ENCODE peak calls at places on chromosomes 5 and 9, in six cellular contexts. E is T1000; P is left kidney; Z is central memory CD8-positive, alpha-beta T cell; L is GM13976; N is cardiac fibroblast. B is an unnamed sample.

GRCh38 chr5:45793638-45794532 is 97.7 kb upstream of the HCN1 start:
- DNase-seq in E (peak; percentile 66), P (no peak), Z (no peak), L (peak; percentile 4), N (no peak), B (no peak)

GRCh38 chr9:96189995-96190394 is 112.0 kb downstream of the HSD17B3 start:
- DNase-seq in E (no peak), P (no peak), Z (no peak), L (no peak), N (no peak), B (no peak)

GRCh38 chr5:169273881-169274280 is 27.1 kb downstream of the SLIT3 start:
- DNase-seq in E (no peak), P (no peak), Z (no peak), L (no peak), N (no peak), B (no peak)

GRCh38 chr9:131722260-131722659 is 17.6 kb downstream of the RAPGEF1 start:
- DNase-seq in E (no peak), P (no peak), Z (no peak), L (no peak), N (no peak), B (peak; percentile 85)

GRCh38 chr9:36486454-36486932 is 86.2 kb upstream of the MELK start:
- DNase-seq in E (no peak), P (peak; percentile 44), Z (no peak), L (peak; percentile 26), N (peak; percentile 28), B (peak; percentile 63)

GRCh38 chr5:36696059-36696673 is 89.8 kb downstream of the SLC1A3 start:
- DNase-seq in E (peak; percentile 41), P (peak; percentile 76), Z (no peak), L (peak; percentile 53), N (peak; percentile 80), B (peak; percentile 45)

GRCh38 chr9:22992781-22993180 is 546.2 kb downstream of the DMRTA1 start:
- DNase-seq in E (no peak), P (no peak), Z (no peak), L (no peak), N (no peak), B (no peak)

GRCh38 chr9:10252174-10252573 is 360.6 kb downstream of the PTPRD start:
- DNase-seq in E (no peak), P (no peak), Z (no peak), L (no peak), N (no peak), B (peak; percentile 89)

GRCh38 chr9:37978983-37979382 is 75.1 kb upstream of the SLC25A51 start:
- DNase-seq in E (no peak), P (no peak), Z (no peak), L (no peak), N (no peak), B (peak; percentile 45)

GRCh38 chr9:136578915-136579637 is 33.2 kb upstream of the NOTCH1 start:
- DNase-seq in E (peak; percentile 9), P (peak; percentile 79), Z (no peak), L (no peak), N (no peak), B (peak; percentile 58)

GRCh38 chr5:61966558-61966957 is 339.4 kb upstream of the KIF2A start:
- DNase-seq in E (no peak), P (no peak), Z (no peak), L (no peak), N (no peak), B (no peak)

GRCh38 chr5:173324115-173325001 is 3.9 kb downstream of the STC2 start:
- DNase-seq in E (no peak), P (peak; percentile 85), Z (no peak), L (peak; percentile 59), N (peak; percentile 72), B (peak; percentile 99)